ENCODE peak calls at places on chromosomes 7 and 10, in four cellular contexts. One of them, this sample, is unnamed.

GRCh38 chr7:17971392-17971791 is 31.1 kb upstream of the SNX13 start:
- DNase-seq in HCT116: no peak
- DNase-seq in H1: no peak
- DNase-seq in K562: no peak
- DNase-seq in this sample: peak

GRCh38 chr7:90961037-90961725 is 303.1 kb upstream of the FZD1 start:
- DNase-seq in HCT116: no peak
- DNase-seq in H1: no peak
- DNase-seq in K562: no peak
- DNase-seq in this sample: no peak

GRCh38 chr7:154903083-154903731 is 99.7 kb downstream of the PAXIP1 start:
- DNase-seq in HCT116: no peak
- DNase-seq in H1: no peak
- DNase-seq in K562: no peak
- DNase-seq in this sample: no peak

GRCh38 chr10:86871563-86872183 is 85.7 kb downstream of the MMRN2 start:
- DNase-seq in HCT116: no peak
- DNase-seq in H1: no peak
- DNase-seq in K562: no peak
- DNase-seq in this sample: peak

GRCh38 chr10:52308251-52309031 is 5.6 kb upstream of the DKK1 start:
- DNase-seq in HCT116: no peak
- DNase-seq in H1: no peak
- DNase-seq in K562: no peak
- DNase-seq in this sample: peak

GRCh38 chr7:137962875-137963507 is 38.9 kb downstream of the CREB3L2 start:
- DNase-seq in HCT116: no peak
- DNase-seq in H1: no peak
- DNase-seq in K562: peak
- DNase-seq in this sample: no peak

GRCh38 chr7:194257-194995 is 2.1 kb downstream of the FAM20C start:
- DNase-seq in HCT116: no peak
- DNase-seq in H1: no peak
- DNase-seq in K562: no peak
- DNase-seq in this sample: peak

GRCh38 chr7:108266489-108266888 is 136.3 kb upstream of the LAMB4 start:
- DNase-seq in HCT116: no peak
- DNase-seq in H1: no peak
- DNase-seq in K562: no peak
- DNase-seq in this sample: no peak

GRCh38 chr10:72333111-72334012 is 21.4 kb downstream of the DNAJB12 start:
- DNase-seq in HCT116: no peak
- DNase-seq in H1: no peak
- DNase-seq in K562: no peak
- DNase-seq in this sample: no peak

GRCh38 chr7:20790273-20790842 is 3.7 kb upstream of the SP8 start:
- DNase-seq in HCT116: no peak
- DNase-seq in H1: no peak
- DNase-seq in K562: no peak
- DNase-seq in this sample: no peak

GRCh38 chr7:76425156-76425555 is 406 bp downstream of the ZP3 start:
- DNase-seq in HCT116: no peak
- DNase-seq in H1: no peak
- DNase-seq in K562: no peak
- DNase-seq in this sample: no peak

GRCh38 chr10:99685232-99686041 is 26.1 kb downstream of the ENTPD7 start:
- DNase-seq in HCT116: no peak
- DNase-seq in H1: no peak
- DNase-seq in K562: no peak
- DNase-seq in this sample: no peak

GRCh38 chr7:5629941-5630340 is 151.5 kb downstream of the RNF216 start:
- DNase-seq in HCT116: peak
- DNase-seq in H1: no peak
- DNase-seq in K562: no peak
- DNase-seq in this sample: no peak

GRCh38 chr7:460374-461117 is 59.1 kb downstream of the PDGFA start:
- DNase-seq in HCT116: no peak
- DNase-seq in H1: no peak
- DNase-seq in K562: no peak
- DNase-seq in this sample: no peak

GRCh38 chr7:101990811-101991418 is 173.5 kb downstream of the CUX1 start:
- DNase-seq in HCT116: no peak
- DNase-seq in H1: no peak
- DNase-seq in K562: no peak
- DNase-seq in this sample: no peak

GRCh38 chr7:49001610-49002033 is 77.3 kb downstream of the CDC14C start:
- DNase-seq in HCT116: no peak
- DNase-seq in H1: peak
- DNase-seq in K562: peak
- DNase-seq in this sample: peak

GRCh38 chr7:27739301-27739913 is 555 bp upstream of the TAX1BP1 start:
- DNase-seq in HCT116: no peak
- DNase-seq in H1: no peak
- DNase-seq in K562: peak
- DNase-seq in this sample: no peak

GRCh38 chr7:150964593-150965111 is 13.5 kb downstream of the KCNH2 start:
- DNase-seq in HCT116: no peak
- DNase-seq in H1: no peak
- DNase-seq in K562: peak
- DNase-seq in this sample: peak

GRCh38 chr7:154676422-154677073 is 326.4 kb downstream of the PAXIP1 start:
- DNase-seq in HCT116: no peak
- DNase-seq in H1: no peak
- DNase-seq in K562: peak
- DNase-seq in this sample: no peak

GRCh38 chr7:96624954-96625353 is 84.7 kb downstream of the SEM1 start:
- DNase-seq in HCT116: no peak
- DNase-seq in H1: no peak
- DNase-seq in K562: no peak
- DNase-seq in this sample: no peak

GRCh38 chr10:44931621-44932337 is 20.6 kb downstream of the TMEM72 start:
- DNase-seq in HCT116: no peak
- DNase-seq in H1: no peak
- DNase-seq in K562: no peak
- DNase-seq in this sample: no peak

GRCh38 chr7:20539201-20539600 is 76.3 kb upstream of the ABCB5 start:
- DNase-seq in HCT116: peak
- DNase-seq in H1: no peak
- DNase-seq in K562: peak
- DNase-seq in this sample: peak

GRCh38 chr7:32318300-32319018 is 171.7 kb downstream of the LSM5 start:
- DNase-seq in HCT116: no peak
- DNase-seq in H1: no peak
- DNase-seq in K562: no peak
- DNase-seq in this sample: peak

GRCh38 chr10:98340946-98341345 is 73.0 kb upstream of the LOXL4 start:
- DNase-seq in HCT116: no peak
- DNase-seq in H1: no peak
- DNase-seq in K562: no peak
- DNase-seq in this sample: no peak

GRCh38 chr7:1724118-1724910 is 54.2 kb downstream of the ELFN1 start:
- DNase-seq in HCT116: no peak
- DNase-seq in H1: no peak
- DNase-seq in K562: no peak
- DNase-seq in this sample: no peak

GRCh38 chr7:105734233-105734632 is 142.2 kb downstream of the ATXN7L1 start:
- DNase-seq in HCT116: no peak
- DNase-seq in H1: no peak
- DNase-seq in K562: no peak
- DNase-seq in this sample: no peak

GRCh38 chr10:109156396-109156795 is 766.9 kb downstream of the XPNPEP1 start:
- DNase-seq in HCT116: no peak
- DNase-seq in H1: no peak
- DNase-seq in K562: no peak
- DNase-seq in this sample: no peak

GRCh38 chr10:100652406-100653130 is 92.8 kb upstream of the PAX2 start:
- DNase-seq in HCT116: no peak
- DNase-seq in H1: no peak
- DNase-seq in K562: no peak
- DNase-seq in this sample: no peak

GRCh38 chr10:103284170-103284569 is 7.2 kb downstream of the INA start:
- DNase-seq in HCT116: no peak
- DNase-seq in H1: no peak
- DNase-seq in K562: no peak
- DNase-seq in this sample: no peak

GRCh38 chr7:41491313-41491712 is 211.6 kb downstream of the INHBA start:
- DNase-seq in HCT116: no peak
- DNase-seq in H1: no peak
- DNase-seq in K562: no peak
- DNase-seq in this sample: no peak

GRCh38 chr10:34116780-34117179 is 698.3 kb downstream of the PARD3 start:
- DNase-seq in HCT116: no peak
- DNase-seq in H1: no peak
- DNase-seq in K562: no peak
- DNase-seq in this sample: no peak

GRCh38 chr10:91759581-91759986 is 38.6 kb upstream of the TNKS2 start:
- DNase-seq in HCT116: no peak
- DNase-seq in H1: no peak
- DNase-seq in K562: no peak
- DNase-seq in this sample: no peak

GRCh38 chr10:95196053-95196452 is 2.0 kb downstream of the ACSM6 start:
- DNase-seq in HCT116: no peak
- DNase-seq in H1: no peak
- DNase-seq in K562: no peak
- DNase-seq in this sample: no peak

GRCh38 chr10:95201736-95202135 is 7.7 kb downstream of the ACSM6 start:
- DNase-seq in HCT116: peak
- DNase-seq in H1: no peak
- DNase-seq in K562: no peak
- DNase-seq in this sample: no peak
- TF ChIP-seq JUND in HCT116: no peak
- TF ChIP-seq JUND in H1: no peak
- TF ChIP-seq JUND in K562: no peak
- TF ChIP-seq JUND in this sample: no peak

GRCh38 chr10:62047960-62048383 is 146.5 kb downstream of the ARID5B start:
- DNase-seq in HCT116: no peak
- DNase-seq in H1: no peak
- DNase-seq in K562: no peak
- DNase-seq in this sample: no peak
- TF ChIP-seq JUND in HCT116: no peak
- TF ChIP-seq JUND in H1: no peak
- TF ChIP-seq JUND in K562: no peak
- TF ChIP-seq JUND in this sample: no peak

GRCh38 chr7:35424869-35425495 is 171.1 kb upstream of the TBX20 start:
- DNase-seq in HCT116: peak
- DNase-seq in H1: no peak
- DNase-seq in K562: peak
- DNase-seq in this sample: peak

GRCh38 chr7:35436452-35436851 is 182.6 kb upstream of the TBX20 start:
- DNase-seq in HCT116: no peak
- DNase-seq in H1: no peak
- DNase-seq in K562: no peak
- DNase-seq in this sample: no peak

GRCh38 chr7:35430547-35431153 is 176.8 kb upstream of the TBX20 start:
- DNase-seq in HCT116: peak
- DNase-seq in H1: no peak
- DNase-seq in K562: peak
- DNase-seq in this sample: peak
- TF ChIP-seq JUND in HCT116: no peak
- TF ChIP-seq JUND in H1: no peak
- TF ChIP-seq JUND in K562: no peak
- TF ChIP-seq JUND in this sample: no peak

DNA sequence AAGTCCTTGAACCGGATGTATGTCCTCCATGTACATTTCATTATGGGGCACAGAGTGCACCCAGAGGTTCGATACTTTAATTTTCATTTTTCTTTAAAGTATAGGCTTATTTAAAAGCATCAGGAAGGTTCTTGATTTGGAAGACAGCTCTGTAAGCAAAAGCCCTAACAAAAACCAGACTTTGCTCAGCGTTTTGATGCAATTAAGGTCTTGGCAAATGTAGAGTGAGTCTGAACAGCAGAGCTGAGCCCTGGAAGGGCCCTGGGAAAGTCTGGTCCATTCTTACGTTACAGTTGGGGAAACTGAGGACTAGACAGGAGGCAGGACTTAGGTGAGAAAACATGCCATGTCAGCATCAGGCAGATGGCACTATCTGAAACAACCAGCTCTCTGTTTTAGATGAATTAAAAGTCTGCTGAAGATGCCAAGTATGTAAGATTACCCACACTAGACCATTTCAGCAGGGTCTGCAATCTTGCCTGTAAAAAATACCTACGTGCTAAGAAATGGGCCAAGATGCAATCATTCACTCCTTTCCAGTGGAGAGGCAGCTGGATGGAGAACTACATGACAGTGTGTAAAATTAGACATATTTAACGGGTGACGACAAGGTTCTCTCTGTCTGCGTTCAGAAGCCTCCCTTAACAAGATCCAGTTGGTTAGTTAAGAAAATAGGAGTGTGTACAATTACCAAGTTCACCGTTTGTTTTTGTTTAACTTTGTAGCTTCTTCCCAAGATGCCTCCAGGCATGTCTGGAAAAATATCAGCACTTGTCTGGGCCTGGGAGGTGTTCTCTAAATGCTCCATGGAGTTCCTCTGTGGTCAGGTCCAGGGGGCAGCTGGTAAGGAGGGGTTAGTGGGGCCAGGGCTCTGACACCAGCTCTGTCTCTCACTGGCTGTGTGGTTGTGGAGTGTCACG is 502.3 kb upstream of the ZMIZ1 start:
- DNase-seq in HCT116: no peak
- DNase-seq in H1: no peak
- DNase-seq in K562: no peak
- DNase-seq in this sample: no peak
- TF ChIP-seq JUND in HCT116: no peak
- TF ChIP-seq JUND in H1: no peak
- TF ChIP-seq JUND in K562: no peak
- TF ChIP-seq JUND in this sample: no peak

GRCh38 chr7:159099711-159100231 is 44.9 kb downstream of the VIPR2 start:
- DNase-seq in HCT116: no peak
- DNase-seq in H1: no peak
- DNase-seq in K562: no peak
- DNase-seq in this sample: no peak
- TF ChIP-seq JUND in HCT116: no peak
- TF ChIP-seq JUND in H1: no peak
- TF ChIP-seq JUND in K562: no peak
- TF ChIP-seq JUND in this sample: no peak